ENCODE peak calls at places on chromosomes 11 and 22, in four cellular contexts. H is neural crest cell, C is mucosa of gallbladder, J is iPS-NIHi11. Z is an unnamed sample.

GRCh38 chr11:129324533-129325175 is 51.0 kb upstream of the BARX2 start:
- DNase-seq in H (no peak), C (peak), J (no peak), Z (no peak)

GRCh38 chr11:19646308-19646707 is 66.3 kb upstream of the NAV2 start:
- DNase-seq in H (no peak), C (no peak), J (no peak), Z (no peak)

GRCh38 chr22:29251265-29251664 is 16.5 kb downstream of the RHBDD3 start:
- DNase-seq in H (no peak), C (no peak), J (no peak), Z (peak)

GRCh38 chr11:135006800-135007199 is 594.8 kb upstream of the B3GAT1 start:
- DNase-seq in H (no peak), C (no peak), J (no peak), Z (no peak)

GRCh38 chr22:25013634-25014033 is 61.1 kb downstream of the KIAA1671 start:
- DNase-seq in H (no peak), C (no peak), J (no peak), Z (no peak)

GRCh38 chr11:120608760-120609211 is 97.2 kb downstream of the GRIK4 start:
- DNase-seq in H (no peak), C (peak), J (peak), Z (no peak)

GRCh38 chr22:50621491-50621880 is 6.5 kb downstream of the ARSA start:
- DNase-seq in H (no peak), C (no peak), J (no peak), Z (no peak)

GRCh38 chr22:44670220-44670983 is 31.6 kb upstream of the PRR5 start:
- DNase-seq in H (no peak), C (no peak), J (no peak), Z (no peak)

GRCh38 chr22:22893891-22894739 is 6.5 kb downstream of the IGLL5 start:
- DNase-seq in H (no peak), C (no peak), J (no peak), Z (no peak)

GRCh38 chr11:62856333-62856910 is 17.0 kb upstream of the WDR74 start:
- DNase-seq in H (no peak), C (no peak), J (no peak), Z (no peak)

GRCh38 chr11:37026326-37026725 is 428.3 kb upstream of the RAG2 start:
- DNase-seq in H (no peak), C (no peak), J (no peak), Z (no peak)

GRCh38 chr11:5204787-5205186 is 4.3 kb upstream of the OR51V1 start:
- DNase-seq in H (no peak), C (no peak), J (peak), Z (no peak)

GRCh38 chr11:17978553-17979287 is 34.1 kb downstream of the SERGEF start:
- DNase-seq in H (peak), C (peak), J (peak), Z (no peak)

GRCh38 chr11:29310016-29310415 is 706.8 kb downstream of the KCNA4 start:
- DNase-seq in H (no peak), C (no peak), J (no peak), Z (no peak)

GRCh38 chr22:49523374-49524008 is 304.2 kb downstream of the BRD1 start:
- DNase-seq in H (no peak), C (no peak), J (no peak), Z (no peak)

GRCh38 chr11:18527512-18527911 is 770 bp upstream of the TSG101 start:
- DNase-seq in H (no peak), C (no peak), J (peak), Z (no peak)

GRCh38 chr22:42074153-42074750 is at the start of gene PHETA2:
- DNase-seq in H (no peak), C (no peak), J (peak), Z (no peak)

GRCh38 chr11:17588721-17589120 is 41.7 kb downstream of the OTOG start:
- DNase-seq in H (no peak), C (no peak), J (no peak), Z (no peak)

GRCh38 chr11:32817181-32817842 is 12.4 kb upstream of the PRRG4 start:
- DNase-seq in H (no peak), C (no peak), J (no peak), Z (no peak)

GRCh38 chr11:69520186-69520585 is 38.7 kb downstream of the LINC01488 start:
- DNase-seq in H (no peak), C (no peak), J (no peak), Z (peak)

GRCh38 chr11:1748467-1749019 is 1.9 kb downstream of the IFITM10 start:
- DNase-seq in H (no peak), C (no peak), J (no peak), Z (no peak)

GRCh38 chr11:119641991-119642745 is 86.8 kb downstream of the NECTIN1 start:
- DNase-seq in H (no peak), C (no peak), J (peak), Z (no peak)

GRCh38 chr22:27987557-27987956 is 68.5 kb upstream of the PITPNB start:
- DNase-seq in H (no peak), C (no peak), J (no peak), Z (peak)

GRCh38 chr11:119478711-119479285 is 55.8 kb upstream of the THY1 start:
- DNase-seq in H (no peak), C (no peak), J (no peak), Z (no peak)

GRCh38 chr11:16070573-16070972 is 285.8 kb downstream of the SOX6 start:
- DNase-seq in H (no peak), C (no peak), J (no peak), Z (no peak)

GRCh38 chr11:73797457-73797856 is 9.8 kb downstream of the MRPL48 start:
- DNase-seq in H (no peak), C (no peak), J (no peak), Z (no peak)

GRCh38 chr11:113462830-113463229 is 12.4 kb downstream of the DRD2 start:
- DNase-seq in H (no peak), C (no peak), J (no peak), Z (no peak)

GRCh38 chr11:46450846-46451470 is 59.4 kb upstream of the CHRM4 start:
- DNase-seq in H (no peak), C (no peak), J (no peak), Z (no peak)

GRCh38 chr11:12185914-12186313 is 75.5 kb downstream of the MICAL2 start:
- DNase-seq in H (no peak), C (no peak), J (no peak), Z (no peak)

GRCh38 chr11:111604392-111605009 is 2.3 kb downstream of the SIK2 start:
- DNase-seq in H (no peak), C (no peak), J (peak), Z (no peak)

GRCh38 chr11:7657306-7658025 is 15.8 kb downstream of the CYB5R2 start:
- DNase-seq in H (no peak), C (peak), J (peak), Z (no peak)

GRCh38 chr22:48098243-48098935 is 1335.9 kb downstream of the TBC1D22A start:
- DNase-seq in H (no peak), C (no peak), J (no peak), Z (no peak)

GRCh38 chr22:23072035-23072910 is 2.0 kb downstream of the GNAZ start:
- DNase-seq in H (no peak), C (no peak), J (no peak), Z (peak)

GRCh38 chr11:30488304-30488998 is 97.7 kb downstream of the MPPED2 start:
- DNase-seq in H (no peak), C (peak), J (peak), Z (no peak)

GRCh38 chr11:61102667-61103491 is 590 bp downstream of the CD5 start:
- DNase-seq in H (no peak), C (no peak), J (no peak), Z (peak)

GRCh38 chr22:38262051-38262795 is 10.6 kb downstream of the TMEM184B start:
- DNase-seq in H (no peak), C (peak), J (peak), Z (no peak)

GRCh38 chr11:12746593-12747097 is 72.4 kb downstream of the TEAD1 start:
- DNase-seq in H (peak), C (no peak), J (peak), Z (peak)

GRCh38 chr11:45193695-45194094 is 47.3 kb downstream of the PRDM11 start:
- DNase-seq in H (no peak), C (no peak), J (no peak), Z (no peak)